ENCODE peak calls at places on chromosomes 3 and 15, in nine cellular contexts. One of them, this sample, is unnamed.

GRCh38 chr15:73268457-73268856 is 100.3 kb downstream of the HCN4 start:
- DNase-seq in trophoblast cell: no peak
- DNase-seq in H1: no peak
- DNase-seq in IMR-90: peak
- DNase-seq in mammary epithelial cell: no peak
- DNase-seq in OCI-LY7: no peak
- DNase-seq in H9: no peak
- DNase-seq in fibroblast of lung: no peak
- DNase-seq in Karpas-422: no peak
- DNase-seq in this sample: no peak

GRCh38 chr3:65551945-65552344 is 486.8 kb downstream of the MAGI1 start:
- DNase-seq in OCI-LY7: no peak
- DNase-seq in Karpas-422: no peak
- DNase-seq in trophoblast cell: no peak
- DNase-seq in IMR-90: no peak
- DNase-seq in mammary epithelial cell: no peak
- DNase-seq in fibroblast of lung: no peak
- DNase-seq in H1: no peak
- DNase-seq in H9: no peak
- DNase-seq in this sample: no peak

GRCh38 chr3:66439666-66440344 is 61.0 kb downstream of the LRIG1 start:
- DNase-seq in IMR-90: no peak
- DNase-seq in trophoblast cell: no peak
- DNase-seq in H1: no peak
- DNase-seq in fibroblast of lung: peak
- DNase-seq in mammary epithelial cell: no peak
- DNase-seq in OCI-LY7: peak
- DNase-seq in H9: no peak
- DNase-seq in Karpas-422: peak
- DNase-seq in this sample: no peak

GRCh38 chr3:146117406-146118285 is 43.3 kb downstream of the PLOD2 start:
- DNase-seq in H1: no peak
- DNase-seq in mammary epithelial cell: peak
- DNase-seq in trophoblast cell: no peak
- DNase-seq in H9: no peak
- DNase-seq in OCI-LY7: no peak
- DNase-seq in Karpas-422: no peak
- DNase-seq in IMR-90: peak
- DNase-seq in fibroblast of lung: peak
- DNase-seq in this sample: peak

GRCh38 chr3:144084929-144085328 is 113.3 kb downstream of the DIPK2A start:
- DNase-seq in fibroblast of lung: no peak
- DNase-seq in H1: no peak
- DNase-seq in trophoblast cell: no peak
- DNase-seq in Karpas-422: no peak
- DNase-seq in H9: no peak
- DNase-seq in IMR-90: no peak
- DNase-seq in OCI-LY7: no peak
- DNase-seq in mammary epithelial cell: no peak
- DNase-seq in this sample: no peak

GRCh38 chr3:32856355-32856889 is 38.6 kb downstream of the TRIM71 start:
- DNase-seq in IMR-90: no peak
- DNase-seq in H9: no peak
- DNase-seq in fibroblast of lung: no peak
- DNase-seq in H1: no peak
- DNase-seq in mammary epithelial cell: no peak
- DNase-seq in trophoblast cell: peak
- DNase-seq in OCI-LY7: no peak
- DNase-seq in Karpas-422: no peak
- DNase-seq in this sample: peak

GRCh38 chr3:126432361-126432760 is 37.7 kb downstream of the CFAP100 start:
- DNase-seq in fibroblast of lung: peak
- DNase-seq in mammary epithelial cell: peak
- DNase-seq in H9: no peak
- DNase-seq in H1: no peak
- DNase-seq in IMR-90: peak
- DNase-seq in trophoblast cell: no peak
- DNase-seq in OCI-LY7: no peak
- DNase-seq in Karpas-422: no peak
- DNase-seq in this sample: no peak

GRCh38 chr3:195405646-195406045 is 37.2 kb downstream of the ACAP2 start:
- DNase-seq in fibroblast of lung: no peak
- DNase-seq in Karpas-422: no peak
- DNase-seq in OCI-LY7: no peak
- DNase-seq in IMR-90: no peak
- DNase-seq in mammary epithelial cell: no peak
- DNase-seq in H1: no peak
- DNase-seq in H9: no peak
- DNase-seq in trophoblast cell: no peak
- DNase-seq in this sample: no peak

GRCh38 chr3:126718506-126719445 is 14.7 kb downstream of the CHCHD6 start:
- DNase-seq in trophoblast cell: no peak
- DNase-seq in H1: no peak
- DNase-seq in H9: no peak
- DNase-seq in mammary epithelial cell: peak
- DNase-seq in IMR-90: no peak
- DNase-seq in Karpas-422: no peak
- DNase-seq in fibroblast of lung: no peak
- DNase-seq in OCI-LY7: no peak
- DNase-seq in this sample: no peak

GRCh38 chr15:41493205-41493901 is at the start of gene ITPKA:
- DNase-seq in OCI-LY7: peak
- DNase-seq in Karpas-422: peak
- DNase-seq in H1: no peak
- DNase-seq in H9: peak
- DNase-seq in IMR-90: peak
- DNase-seq in mammary epithelial cell: peak
- DNase-seq in trophoblast cell: peak
- DNase-seq in fibroblast of lung: peak
- DNase-seq in this sample: peak

GRCh38 chr3:166471074-166471753 is 634.0 kb upstream of the BCHE start:
- DNase-seq in mammary epithelial cell: no peak
- DNase-seq in fibroblast of lung: no peak
- DNase-seq in H1: no peak
- DNase-seq in trophoblast cell: no peak
- DNase-seq in IMR-90: no peak
- DNase-seq in OCI-LY7: no peak
- DNase-seq in Karpas-422: no peak
- DNase-seq in H9: no peak
- DNase-seq in this sample: no peak

GRCh38 chr15:59420986-59421618 is 16.9 kb upstream of the FAM81A start:
- DNase-seq in fibroblast of lung: peak
- DNase-seq in OCI-LY7: no peak
- DNase-seq in trophoblast cell: peak
- DNase-seq in H9: peak
- DNase-seq in IMR-90: peak
- DNase-seq in mammary epithelial cell: no peak
- DNase-seq in Karpas-422: no peak
- DNase-seq in H1: peak
- DNase-seq in this sample: peak

GRCh38 chr3:68206524-68207117 is 552.2 kb upstream of the SUCLG2 start:
- DNase-seq in Karpas-422: peak
- DNase-seq in IMR-90: no peak
- DNase-seq in mammary epithelial cell: no peak
- DNase-seq in trophoblast cell: no peak
- DNase-seq in fibroblast of lung: no peak
- DNase-seq in H9: no peak
- DNase-seq in H1: no peak
- DNase-seq in OCI-LY7: peak
- DNase-seq in this sample: peak

GRCh38 chr3:136862611-136862951 is 573 bp downstream of the NCK1 start:
- DNase-seq in trophoblast cell: peak
- DNase-seq in mammary epithelial cell: peak
- DNase-seq in IMR-90: peak
- DNase-seq in H9: peak
- DNase-seq in fibroblast of lung: peak
- DNase-seq in OCI-LY7: peak
- DNase-seq in Karpas-422: peak
- DNase-seq in H1: no peak
- DNase-seq in this sample: peak

GRCh38 chr3:114406286-114406685 is 112.5 kb downstream of the TIGIT start:
- DNase-seq in H1: no peak
- DNase-seq in OCI-LY7: no peak
- DNase-seq in IMR-90: peak
- DNase-seq in mammary epithelial cell: no peak
- DNase-seq in Karpas-422: no peak
- DNase-seq in fibroblast of lung: no peak
- DNase-seq in H9: no peak
- DNase-seq in trophoblast cell: no peak
- DNase-seq in this sample: no peak

GRCh38 chr3:39150170-39150802 is 3.1 kb downstream of the CSRNP1 start:
- DNase-seq in OCI-LY7: no peak
- DNase-seq in fibroblast of lung: no peak
- DNase-seq in mammary epithelial cell: no peak
- DNase-seq in trophoblast cell: no peak
- DNase-seq in H1: no peak
- DNase-seq in H9: no peak
- DNase-seq in IMR-90: no peak
- DNase-seq in Karpas-422: peak
- DNase-seq in this sample: no peak

GRCh38 chr15:53072077-53072476 is 281.9 kb upstream of the ONECUT1 start:
- DNase-seq in trophoblast cell: peak
- DNase-seq in Karpas-422: peak
- DNase-seq in IMR-90: peak
- DNase-seq in H9: peak
- DNase-seq in OCI-LY7: peak
- DNase-seq in H1: peak
- DNase-seq in fibroblast of lung: peak
- DNase-seq in mammary epithelial cell: peak
- DNase-seq in this sample: peak

GRCh38 chr3:138300657-138301056 is 29.0 kb downstream of the NME9 start:
- DNase-seq in IMR-90: no peak
- DNase-seq in OCI-LY7: no peak
- DNase-seq in mammary epithelial cell: no peak
- DNase-seq in trophoblast cell: no peak
- DNase-seq in Karpas-422: no peak
- DNase-seq in H1: no peak
- DNase-seq in fibroblast of lung: no peak
- DNase-seq in H9: no peak
- DNase-seq in this sample: no peak

GRCh38 chr15:74799843-74800558 is 12.6 kb upstream of the LMAN1L start:
- DNase-seq in H9: peak
- DNase-seq in OCI-LY7: peak
- DNase-seq in mammary epithelial cell: peak
- DNase-seq in H1: peak
- DNase-seq in Karpas-422: peak
- DNase-seq in IMR-90: peak
- DNase-seq in trophoblast cell: peak
- DNase-seq in fibroblast of lung: peak
- DNase-seq in this sample: peak

GRCh38 chr15:58517682-58518525 is 86.1 kb downstream of the LIPC start:
- DNase-seq in trophoblast cell: no peak
- DNase-seq in fibroblast of lung: no peak
- DNase-seq in H9: no peak
- DNase-seq in IMR-90: no peak
- DNase-seq in mammary epithelial cell: no peak
- DNase-seq in H1: no peak
- DNase-seq in OCI-LY7: peak
- DNase-seq in Karpas-422: peak
- DNase-seq in this sample: no peak

GRCh38 chr3:103963599-103963998 is 1403.1 kb upstream of the ALCAM start:
- DNase-seq in trophoblast cell: no peak
- DNase-seq in H9: no peak
- DNase-seq in IMR-90: no peak
- DNase-seq in OCI-LY7: no peak
- DNase-seq in mammary epithelial cell: no peak
- DNase-seq in Karpas-422: no peak
- DNase-seq in fibroblast of lung: no peak
- DNase-seq in H1: no peak
- DNase-seq in this sample: no peak

GRCh38 chr3:154252759-154253638 is 71.3 kb downstream of the DHX36 start:
- DNase-seq in OCI-LY7: peak
- DNase-seq in Karpas-422: peak
- DNase-seq in H9: peak
- DNase-seq in H1: peak
- DNase-seq in fibroblast of lung: peak
- DNase-seq in mammary epithelial cell: peak
- DNase-seq in trophoblast cell: peak
- DNase-seq in IMR-90: peak
- DNase-seq in this sample: peak
- H2AFZ ChIP-seq in OCI-LY7: no peak
- H2AFZ ChIP-seq in Karpas-422: no peak
- H2AFZ ChIP-seq in H9: no peak
- H2AFZ ChIP-seq in H1: no peak
- H2AFZ ChIP-seq in fibroblast of lung: no peak
- H2AFZ ChIP-seq in mammary epithelial cell: peak
- H2AFZ ChIP-seq in trophoblast cell: no peak
- H2AFZ ChIP-seq in IMR-90: no peak
- H2AFZ ChIP-seq in this sample: peak

DNA sequence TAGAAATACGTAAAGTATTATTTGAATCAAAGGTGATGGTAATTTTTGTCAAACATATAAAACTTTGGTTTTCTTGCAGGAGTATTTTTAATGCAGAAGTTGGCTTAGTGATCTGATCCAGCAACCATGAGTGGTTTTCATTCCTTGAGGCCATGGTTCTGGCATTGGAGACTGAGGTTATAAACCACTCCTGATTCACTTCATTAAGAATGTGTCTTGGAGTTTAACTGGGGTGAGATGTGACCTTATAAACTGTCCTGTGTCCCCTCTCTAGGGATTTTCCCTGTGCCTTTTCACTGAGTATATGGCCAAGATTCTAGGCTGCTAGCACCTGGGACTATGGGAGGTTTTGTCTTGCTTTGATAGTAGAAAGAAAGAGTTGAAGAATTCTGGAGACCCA is 94.3 kb downstream of the RYR3 start:
- DNase-seq in OCI-LY7: no peak
- DNase-seq in trophoblast cell: no peak
- DNase-seq in IMR-90: no peak
- DNase-seq in H1: no peak
- DNase-seq in fibroblast of lung: no peak
- DNase-seq in Karpas-422: no peak
- DNase-seq in H9: no peak
- DNase-seq in mammary epithelial cell: no peak
- DNase-seq in this sample: no peak
- H2AFZ ChIP-seq in OCI-LY7: no peak
- H2AFZ ChIP-seq in trophoblast cell: no peak
- H2AFZ ChIP-seq in IMR-90: no peak
- H2AFZ ChIP-seq in H1: no peak
- H2AFZ ChIP-seq in fibroblast of lung: no peak
- H2AFZ ChIP-seq in Karpas-422: no peak
- H2AFZ ChIP-seq in H9: no peak
- H2AFZ ChIP-seq in mammary epithelial cell: no peak
- H2AFZ ChIP-seq in this sample: no peak

GRCh38 chr3:196988241-196989029 is 19.8 kb upstream of the PIGZ start:
- DNase-seq in fibroblast of lung: no peak
- DNase-seq in H1: no peak
- DNase-seq in Karpas-422: peak
- DNase-seq in trophoblast cell: peak
- DNase-seq in IMR-90: no peak
- DNase-seq in OCI-LY7: peak
- DNase-seq in H9: peak
- DNase-seq in mammary epithelial cell: no peak
- DNase-seq in this sample: no peak
- H2AFZ ChIP-seq in fibroblast of lung: no peak
- H2AFZ ChIP-seq in H1: peak
- H2AFZ ChIP-seq in Karpas-422: no peak
- H2AFZ ChIP-seq in trophoblast cell: no peak
- H2AFZ ChIP-seq in IMR-90: peak
- H2AFZ ChIP-seq in OCI-LY7: no peak
- H2AFZ ChIP-seq in H9: no peak
- H2AFZ ChIP-seq in mammary epithelial cell: no peak
- H2AFZ ChIP-seq in this sample: no peak

GRCh38 chr3:189071452-189071851 is 100.3 kb upstream of the TPRG1 start:
- DNase-seq in H9: no peak
- DNase-seq in trophoblast cell: peak
- DNase-seq in Karpas-422: no peak
- DNase-seq in fibroblast of lung: no peak
- DNase-seq in IMR-90: no peak
- DNase-seq in mammary epithelial cell: peak
- DNase-seq in H1: no peak
- DNase-seq in OCI-LY7: no peak
- DNase-seq in this sample: peak
- H2AFZ ChIP-seq in H9: no peak
- H2AFZ ChIP-seq in trophoblast cell: no peak
- H2AFZ ChIP-seq in Karpas-422: no peak
- H2AFZ ChIP-seq in fibroblast of lung: no peak
- H2AFZ ChIP-seq in IMR-90: no peak
- H2AFZ ChIP-seq in mammary epithelial cell: no peak
- H2AFZ ChIP-seq in H1: no peak
- H2AFZ ChIP-seq in OCI-LY7: no peak
- H2AFZ ChIP-seq in this sample: no peak